ENCODE peak calls at places on chromosomes 5 and 9, in eight cellular contexts. M is AG08396, X is ecto neural progenitor cell, Q is breast epithelium, V is HS-5, O is brain microvascular endothelial cell, W is epithelial cell of esophagus, T is lower lobe of right lung. G is an unnamed sample.

GRCh38 chr9:72753261-72753893 is 199.5 kb downstream of the ALDH1A1 start:
- DNase-seq in Q (no peak), O (peak), W (peak), T (no peak), V (no peak), X (no peak), M (peak), G (no peak)

GRCh38 chr5:95668216-95668615 is 14.6 kb downstream of the SPATA9 start:
- DNase-seq in T (no peak), X (no peak), Q (no peak), O (no peak), W (no peak), V (no peak), M (no peak), G (no peak)

GRCh38 chr5:137752873-137753226 is 1.3 kb downstream of the HNRNPA0 start:
- DNase-seq in V (no peak), W (peak), X (peak), Q (no peak), M (no peak), T (no peak), O (no peak), G (peak)

GRCh38 chr5:10307206-10308148 is at the start of gene CMBL:
- DNase-seq in Q (no peak), W (peak), X (peak), O (peak), V (peak), T (peak), M (peak), G (peak)

GRCh38 chr9:130467371-130467770 is 22.6 kb downstream of the ASS1 start:
- DNase-seq in T (no peak), Q (no peak), X (no peak), M (no peak), W (no peak), O (no peak), V (no peak), G (no peak)

GRCh38 chr9:6923081-6923480 is 165.3 kb downstream of the KDM4C start:
- DNase-seq in O (no peak), M (no peak), W (no peak), Q (no peak), T (no peak), X (no peak), V (no peak), G (no peak)

GRCh38 chr5:14075937-14076336 is 67.2 kb upstream of the TRIO start:
- DNase-seq in V (no peak), M (no peak), O (no peak), W (no peak), Q (no peak), T (no peak), X (no peak), G (no peak)

GRCh38 chr9:27462434-27462833 is 61.7 kb upstream of the IFNK start:
- DNase-seq in O (no peak), Q (no peak), W (no peak), X (no peak), M (no peak), T (no peak), V (no peak), G (no peak)

GRCh38 chr5:168672888-168673287 is 93.7 kb upstream of the PANK3 start:
- DNase-seq in T (no peak), X (no peak), M (no peak), O (no peak), W (no peak), V (no peak), Q (no peak), G (no peak)

GRCh38 chr5:95029569-95030366 is 255.1 kb downstream of the MCTP1 start:
- DNase-seq in X (no peak), T (no peak), V (no peak), W (no peak), Q (no peak), M (no peak), O (no peak), G (no peak)

GRCh38 chr9:115627511-115627910 is 509.6 kb upstream of the TNC start:
- DNase-seq in O (no peak), Q (no peak), X (peak), M (no peak), W (no peak), T (no peak), V (no peak), G (no peak)

GRCh38 chr5:144318460-144318859 is 147.8 kb downstream of the KCTD16 start:
- DNase-seq in T (no peak), V (no peak), Q (no peak), W (no peak), X (no peak), O (no peak), M (no peak), G (no peak)

GRCh38 chr9:87793292-87793691 is 67.4 kb downstream of the CTSL start:
- DNase-seq in M (peak), X (no peak), V (peak), O (peak), Q (no peak), W (peak), T (no peak), G (no peak)

GRCh38 chr5:153965102-153965645 is 73.5 kb downstream of the FAM114A2 start:
- DNase-seq in X (peak), W (peak), O (peak), V (no peak), Q (no peak), M (peak), T (no peak), G (peak)